ENCODE peak calls at places on chromosomes 3 and 15, in five cellular contexts. B, A, Y, V and P are unnamed samples.
A peak's percentile ranks its signal among the peaks of the same experiment; 100 is the strongest.

GRCh38 chr3:50536471-50537180 is 30.9 kb downstream of the C3orf18 start:
- DNase-seq in B (no peak), A (no peak), Y (no peak), V (no peak), P (no peak)

GRCh38 chr15:32994810-32995424 is 199.6 kb downstream of the FMN1 start:
- DNase-seq in V (no peak), B (no peak), Y (peak; percentile 7), A (no peak), P (no peak)

GRCh38 chr3:176078916-176079315 is 1118.4 kb downstream of the TBL1XR1 start:
- DNase-seq in Y (no peak), A (no peak), V (no peak), B (no peak), P (no peak)

GRCh38 chr15:63261311-63261710 is 16.1 kb upstream of the APH1B start:
- DNase-seq in Y (no peak), V (no peak), A (no peak), B (no peak), P (no peak)

GRCh38 chr15:100373037-100373896 is 31.5 kb upstream of the ADAMTS17 start:
- DNase-seq in Y (no peak), B (peak; percentile 66), A (peak; percentile 21), V (no peak), P (no peak)

GRCh38 chr3:130878464-130878863 is 15.4 kb upstream of the ATP2C1 start:
- DNase-seq in V (no peak), A (no peak), B (no peak), Y (no peak), P (no peak)

GRCh38 chr3:140388525-140388924 is 289.3 kb upstream of the TRIM42 start:
- DNase-seq in B (no peak), V (no peak), Y (no peak), A (no peak), P (no peak)

GRCh38 chr3:186365202-186365974 is 3.4 kb upstream of the DGKG start:
- DNase-seq in B (no peak), V (no peak), Y (no peak), A (no peak), P (no peak)

GRCh38 chr3:15387171-15387581 is 40.2 kb downstream of the METTL6 start:
- DNase-seq in A (no peak), B (no peak), Y (no peak), V (no peak), P (no peak)

GRCh38 chr3:122497425-122497824 is 17.3 kb downstream of the KPNA1 start:
- DNase-seq in A (no peak), Y (no peak), V (peak; percentile 72), B (no peak), P (no peak)

GRCh38 chr3:50610992-50611463 is 546 bp downstream of the CISH start:
- DNase-seq in Y (no peak), V (no peak), A (peak; percentile 48), B (no peak), P (no peak)

GRCh38 chr15:99106417-99107220 is 1.7 kb downstream of the SYNM start:
- DNase-seq in A (peak; percentile 66), Y (no peak), B (no peak), V (no peak), P (no peak)

GRCh38 chr3:189457201-189457607 is 174.0 kb upstream of the TP63 start:
- DNase-seq in Y (no peak), B (no peak), V (no peak), A (no peak), P (no peak)

GRCh38 chr3:55488398-55489055 is 1.4 kb upstream of the WNT5A start:
- DNase-seq in B (no peak), A (peak; percentile 86), Y (no peak), V (peak; percentile 26), P (no peak)

GRCh38 chr15:75625542-75626347 is at the start of gene SNUPN:
- DNase-seq in Y (peak; percentile 91), A (peak; percentile 95), V (peak; percentile 87), B (peak; percentile 98), P (peak; percentile 87)

GRCh38 chr3:53753518-53754183 is 92.6 kb downstream of the CHDH start:
- DNase-seq in V (no peak), Y (no peak), A (no peak), B (no peak), P (no peak)

GRCh38 chr3:12910356-12911099 is 69.2 kb upstream of the RPL32 start:
- DNase-seq in A (no peak), Y (no peak), B (peak; percentile 50), V (no peak), P (no peak)

GRCh38 chr3:62174116-62174515 is 199.2 kb downstream of the FEZF2 start:
- DNase-seq in Y (no peak), V (no peak), A (no peak), B (no peak), P (no peak)

GRCh38 chr3:141402476-141403171 is 34.3 kb downstream of the ZBTB38 start:
- DNase-seq in Y (peak; percentile 33), V (no peak), B (peak; percentile 92), A (peak; percentile 76), P (peak; percentile 35)

GRCh38 chr3:184637705-184638104 is 74.2 kb downstream of the MAGEF1 start:
- DNase-seq in Y (no peak), B (no peak), V (no peak), A (no peak), P (no peak)

GRCh38 chr3:184635126-184635525 is 73.5 kb downstream of the EPHB3 start:
- DNase-seq in V (no peak), Y (no peak), B (peak; percentile 83), A (no peak), P (no peak)

GRCh38 chr3:184639351-184639750 is 72.5 kb downstream of the MAGEF1 start:
- DNase-seq in V (no peak), Y (no peak), A (no peak), B (no peak), P (no peak)

GRCh38 chr3:184635774-184636173 is 74.2 kb downstream of the EPHB3 start:
- DNase-seq in B (no peak), Y (no peak), V (no peak), A (no peak), P (no peak)

DNA sequence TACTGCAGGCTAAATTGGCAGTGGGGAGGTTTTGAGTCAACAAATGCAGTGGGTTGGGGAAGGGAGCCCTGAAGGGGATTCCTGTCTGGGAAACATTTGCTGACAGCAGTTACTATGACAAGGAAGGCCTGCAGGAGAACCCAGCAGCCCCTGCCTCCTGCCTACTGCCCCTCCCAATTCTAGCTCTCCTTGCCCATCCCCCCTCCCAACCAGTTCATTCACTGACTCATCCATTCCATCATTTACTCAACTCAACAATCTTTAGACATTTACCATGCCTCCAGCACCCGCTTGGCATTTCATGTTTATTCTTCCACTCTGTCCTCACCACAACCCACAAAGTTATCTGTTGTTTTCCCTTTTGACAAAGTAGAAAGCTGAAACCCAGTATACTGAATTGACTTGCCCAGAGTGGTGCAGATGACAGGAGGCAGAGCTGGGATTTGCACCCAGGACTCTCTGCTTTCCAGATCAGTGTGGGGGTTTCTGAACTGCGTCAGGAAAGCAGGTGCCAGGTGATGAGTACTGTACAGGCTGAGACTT is 75.0 kb downstream of the MAGEF1 start:
- DNase-seq in A (no peak), V (no peak), Y (no peak), B (no peak), P (no peak)
- H3K4me1 ChIP-seq in A (no peaks in the 10 kb centered on the region), V (no peaks in the 10 kb centered on the region), Y (no peaks in the 10 kb centered on the region), B (peaks cover 10% of the 10 kb centered on the region), P (no peaks in the 10 kb centered on the region)

DNA sequence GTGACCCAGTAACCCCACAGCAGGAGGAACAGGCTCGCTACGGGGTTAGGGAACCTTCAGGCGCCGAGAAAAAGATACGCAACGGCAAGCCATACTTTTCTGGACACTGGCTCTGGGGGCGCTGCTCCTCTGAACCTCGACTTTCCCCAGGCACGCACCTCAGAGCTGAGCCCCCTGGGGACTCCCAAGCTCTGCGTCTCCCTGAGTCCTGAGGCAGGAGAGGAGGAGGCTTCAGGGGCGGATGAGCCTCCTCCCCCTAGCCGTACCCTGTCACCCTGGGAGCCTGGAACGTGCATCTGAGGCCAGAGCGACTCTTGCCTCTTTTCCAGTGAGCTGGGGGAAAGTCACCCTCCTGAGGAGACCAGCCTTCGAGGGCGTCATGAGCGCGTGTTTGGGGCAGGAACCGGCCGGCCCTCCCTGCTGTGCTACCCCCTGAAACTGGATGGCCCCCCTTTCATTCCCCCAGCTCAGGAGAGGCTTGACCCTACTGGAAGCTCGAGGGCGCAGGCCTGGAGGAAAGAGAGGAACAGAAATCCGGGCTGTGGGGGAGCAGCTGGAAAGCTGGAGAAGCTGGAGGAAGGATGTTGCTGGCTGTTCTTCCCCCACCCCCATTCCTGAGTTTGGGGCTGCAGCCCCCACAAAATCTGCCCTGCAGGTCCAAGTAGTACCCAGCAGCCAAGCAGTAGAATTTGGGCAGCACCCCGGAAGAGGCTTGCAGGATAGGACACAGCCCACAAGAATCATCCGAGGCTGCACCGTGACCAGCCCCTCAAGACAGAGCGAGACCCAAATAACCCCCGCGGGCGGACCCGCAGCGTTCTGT is 25.1 kb upstream of the POLG start:
- DNase-seq in A (no peak), V (no peak), Y (no peak), B (no peak), P (no peak)
- H3K27me3 ChIP-seq in A (no peaks in the 10 kb centered on the region), V (peaks cover 13% of the 10 kb centered on the region), Y (peaks cover 8% of the 10 kb centered on the region), B (peaks cover 83% of the 10 kb centered on the region), P (peaks cover 83% of the 10 kb centered on the region)

GRCh38 chr3:113573728-113574127 is 41.4 kb downstream of the SIDT1 start:
- DNase-seq in A (no peak), Y (no peak), B (no peak), V (no peak), P (no peak)

GRCh38 chr3:113571360-113571759 is 39.0 kb downstream of the SIDT1 start:
- DNase-seq in A (no peak), B (no peak), Y (no peak), V (no peak), P (no peak)

GRCh38 chr3:113575191-113575590 is 42.8 kb downstream of the SIDT1 start:
- DNase-seq in B (no peak), Y (no peak), A (no peak), V (no peak), P (no peak)

GRCh38 chr3:113574213-113574612 is 41.9 kb downstream of the SIDT1 start:
- DNase-seq in Y (no peak), B (no peak), A (no peak), V (no peak), P (no peak)

GRCh38 chr3:113570158-113570557 is 37.8 kb downstream of the SIDT1 start:
- DNase-seq in V (no peak), Y (no peak), B (no peak), A (no peak), P (no peak)
- H3K4me3 ChIP-seq in V (no peak overlapping the region), Y (no peak overlapping the region), B (no peak overlapping the region), A (no peak overlapping the region), P (no peak overlapping the region)

GRCh38 chr3:33936171-33936920 is 137.9 kb downstream of the PDCD6IP start:
- DNase-seq in B (no peak), A (no peak), Y (no peak), V (no peak), P (no peak)
- H3K4me1 ChIP-seq in B (no peaks in the 10 kb centered on the region), A (no peaks in the 10 kb centered on the region), Y (no peaks in the 10 kb centered on the region), V (no peaks in the 10 kb centered on the region), P (no peaks in the 10 kb centered on the region)

DNA sequence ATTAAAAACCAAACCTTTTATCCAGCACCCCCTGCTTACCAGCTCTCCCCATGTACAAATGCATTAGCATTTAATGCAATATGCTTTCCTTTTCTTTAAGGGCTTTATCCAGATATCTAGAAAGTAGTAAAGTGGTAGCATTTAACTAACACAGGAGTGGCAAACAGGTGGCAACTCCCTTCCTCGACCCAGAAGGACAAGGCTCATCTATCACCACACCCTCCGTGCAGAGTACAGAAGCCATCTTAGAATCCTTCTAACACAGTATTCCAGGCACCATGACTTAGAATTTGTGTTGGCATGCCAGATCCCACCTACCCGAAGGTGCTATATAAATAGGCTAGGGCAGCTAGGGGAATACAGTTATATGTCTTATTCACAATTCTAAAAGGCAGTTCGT is 148.6 kb upstream of the NSMCE3 start:
- DNase-seq in A (no peak), B (no peak), Y (no peak), V (no peak), P (no peak)
- H3K27me3 ChIP-seq in A (no peaks in the 10 kb centered on the region), B (no peaks in the 10 kb centered on the region), Y (no peaks in the 10 kb centered on the region), V (no peaks in the 10 kb centered on the region), P (no peaks in the 10 kb centered on the region)